ENCODE peak calls at places on chromosomes 3 and 15, in five cellular contexts. U is Caco-2, C is endothelial cell of umbilical vein, K is brain microvascular endothelial cell, Z is heart right ventricle. I is an unnamed sample. For H3K36me3, the result is how much of the 10 kb centered on the place peaks cover.

GRCh38 chr15:66997212-66997611 is 68.2 kb upstream of the SMAD3 start:
- DNase-seq in U (no peak), C (no peak), K (peak), Z (no peak), I (no peak)

GRCh38 chr3:71726106-71726505 is 904 bp upstream of the EIF4E3 start:
- DNase-seq in U (no peak), C (no peak), K (no peak), Z (no peak), I (peak)

GRCh38 chr3:188558343-188559068 is 404.5 kb downstream of the LPP start:
- DNase-seq in U (no peak), C (peak), K (peak), Z (no peak), I (no peak)

GRCh38 chr15:68550498-68551295 is 28.1 kb upstream of the CORO2B start:
- DNase-seq in U (peak), C (peak), K (peak), Z (peak), I (peak)

GRCh38 chr3:14524311-14524711 is 15.8 kb downstream of the GRIP2 start:
- DNase-seq in U (peak), C (no peak), K (no peak), Z (no peak), I (no peak)

GRCh38 chr3:126508539-126508938 is 9.0 kb downstream of the UROC1 start:
- DNase-seq in U (no peak), C (no peak), K (no peak), Z (no peak), I (no peak)

GRCh38 chr3:100761211-100761921 is 52.1 kb downstream of the TFG start:
- DNase-seq in U (peak), C (peak), K (no peak), Z (no peak), I (no peak)

GRCh38 chr3:50268703-50269451 is at the start of gene SEMA3B:
- DNase-seq in U (peak), C (no peak), K (no peak), Z (peak), I (no peak)

GRCh38 chr3:103218146-103218545 is 783.3 kb downstream of the ZPLD1 start:
- DNase-seq in U (no peak), C (no peak), K (no peak), Z (no peak), I (no peak)

GRCh38 chr3:110790631-110791030 is 281.0 kb upstream of the NECTIN3 start:
- DNase-seq in U (no peak), C (no peak), K (no peak), Z (no peak), I (no peak)

GRCh38 chr15:31483053-31483923 is 156.7 kb downstream of the KLF13 start:
- DNase-seq in U (no peak), C (no peak), K (no peak), Z (no peak), I (no peak)

GRCh38 chr3:42906905-42907183 is 902 bp downstream of the ZNF662 start:
- DNase-seq in U (no peak), C (no peak), K (no peak), Z (no peak), I (no peak)

GRCh38 chr15:80530737-80531365 is 126.7 kb downstream of the ARNT2 start:
- DNase-seq in U (no peak), C (no peak), K (no peak), Z (no peak), I (no peak)

GRCh38 chr15:44038801-44039200 is 156.3 kb downstream of the FRMD5 start:
- DNase-seq in U (no peak), C (no peak), K (peak), Z (no peak), I (no peak)

GRCh38 chr15:85280203-85280602 is 100.2 kb upstream of the AKAP13 start:
- DNase-seq in U (no peak), C (no peak), K (no peak), Z (no peak), I (no peak)

GRCh38 chr15:33089878-33090757 is 104.4 kb downstream of the FMN1 start:
- DNase-seq in U (no peak), C (no peak), K (peak), Z (no peak), I (no peak)

GRCh38 chr3:39753361-39753760 is 56.0 kb upstream of the MYRIP start:
- DNase-seq in U (no peak), C (no peak), K (no peak), Z (no peak), I (no peak)

GRCh38 chr3:113685956-113686721 is 10.3 kb downstream of the USF3 start:
- DNase-seq in U (no peak), C (no peak), K (peak), Z (no peak), I (no peak)

GRCh38 chr3:149150436-149150835 is 21.0 kb downstream of the HPS3 start:
- DNase-seq in U (no peak), C (no peak), K (no peak), Z (no peak), I (no peak)
- H3K36me3 ChIP-seq in U (under half), C (under half), K (under half), Z (under half), I (under half)

DNA sequence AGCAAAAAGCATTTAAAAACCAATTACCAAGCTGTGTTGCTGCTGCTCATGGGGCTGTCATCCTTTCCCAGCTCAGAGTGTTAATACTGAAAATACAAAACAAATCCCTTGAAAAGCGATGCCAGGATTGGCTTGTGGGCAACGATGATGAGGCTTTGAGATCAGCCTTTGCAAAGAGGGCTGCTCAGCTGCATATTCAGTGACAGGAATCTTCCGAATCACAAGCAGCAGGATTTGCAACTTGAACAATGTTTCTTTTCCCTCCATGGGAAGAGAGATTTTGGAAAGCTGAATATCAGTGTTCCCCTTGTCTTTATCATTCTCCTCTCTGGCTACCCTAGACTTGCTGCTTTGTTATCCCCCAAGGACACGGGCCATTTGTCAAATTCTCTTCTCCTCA is 375.7 kb downstream of the GAP43 start:
- DNase-seq in U (no peak), C (no peak), K (no peak), Z (no peak), I (no peak)
- H3K36me3 ChIP-seq in U (under half), C (under half), K (under half), Z (under half), I (under half)

GRCh38 chr15:64947211-64947610 is 35.5 kb downstream of the ANKDD1A start:
- DNase-seq in U (no peak), C (no peak), K (no peak), Z (no peak), I (no peak)
- H3K36me3 ChIP-seq in U (under half), C (under half), K (under half), Z (under half), I (under half)

GRCh38 chr15:40999190-40999589 is 45.9 kb downstream of the CHAC1 start:
- DNase-seq in U (no peak), C (no peak), K (no peak), Z (no peak), I (no peak)
- H3K36me3 ChIP-seq in U (under half), C (under half), K (under half), Z (under half), I (under half)

GRCh38 chr3:127801914-127802313 is 20.4 kb downstream of the MGLL start:
- DNase-seq in U (no peak), C (no peak), K (no peak), Z (no peak), I (no peak)
- H3K36me3 ChIP-seq in U (under half), C (under half), K (under half), Z (under half), I (under half)